ENCODE peak calls at places on chromosomes 6 and 20, in five cellular contexts. X, V, K, N and Z are unnamed samples.

GRCh38 chr20:23671479-23671878 is 17.4 kb downstream of the CST4 start:
- DNase-seq in K (no peak), N (no peak), V (no peak), X (no peak), Z (no peak)

GRCh38 chr6:108114861-108115597 is 40.5 kb upstream of the OSTM1 start:
- DNase-seq in V (peak), N (no peak), K (peak), X (peak), Z (peak)

GRCh38 chr6:139376604-139377218 is 2.3 kb upstream of the CITED2 start:
- DNase-seq in V (no peak), K (no peak), X (peak), N (no peak), Z (no peak)

GRCh38 chr6:136403166-136403980 is 113.7 kb upstream of the BCLAF1 start:
- DNase-seq in V (no peak), X (no peak), N (no peak), K (peak), Z (no peak)

GRCh38 chr20:6074145-6074561 is 20.3 kb upstream of the LRRN4 start:
- DNase-seq in V (peak), X (no peak), K (no peak), N (no peak), Z (peak)

GRCh38 chr6:135146160-135146920 is 34.8 kb upstream of the MYB start:
- DNase-seq in K (peak), X (no peak), N (no peak), V (no peak), Z (no peak)

GRCh38 chr20:18793625-18794427 is 19.8 kb upstream of the SCP2D1 start:
- DNase-seq in V (peak), X (peak), K (peak), N (peak), Z (peak)

GRCh38 chr20:60869032-60869550 is 383.0 kb upstream of the CDH4 start:
- DNase-seq in V (no peak), K (no peak), N (no peak), X (no peak), Z (no peak)

GRCh38 chr6:30752164-30752927 is 8.0 kb upstream of the IER3 start:
- DNase-seq in V (no peak), K (peak), X (no peak), N (no peak), Z (no peak)

GRCh38 chr6:137259349-137259748 is 40.2 kb upstream of the IFNGR1 start:
- DNase-seq in V (no peak), X (no peak), N (no peak), K (no peak), Z (no peak)

GRCh38 chr6:133187657-133188453 is 53.3 kb upstream of the EYA4 start:
- DNase-seq in N (no peak), V (no peak), K (peak), X (no peak), Z (no peak)

GRCh38 chr20:52482049-52482448 is 290.5 kb upstream of the ZFP64 start:
- DNase-seq in K (no peak), X (no peak), V (no peak), N (no peak), Z (no peak)

GRCh38 chr6:38806271-38806670 is 91.2 kb downstream of the DNAH8 start:
- DNase-seq in K (no peak), X (no peak), V (no peak), N (no peak), Z (no peak)

GRCh38 chr6:39197521-39198500 is 31.5 kb downstream of the KCNK5 start:
- DNase-seq in K (no peak), V (no peak), N (no peak), X (no peak), Z (no peak)

GRCh38 chr20:43032459-43032858 is 157.2 kb downstream of the PTPRT start:
- DNase-seq in N (no peak), K (no peak), V (no peak), X (peak), Z (no peak)

GRCh38 chr20:1792274-1792673 is 102.9 kb upstream of the SIRPA start:
- DNase-seq in K (no peak), N (no peak), V (no peak), X (no peak), Z (no peak)

GRCh38 chr20:54345817-54346216 is 129.6 kb upstream of the DOK5 start:
- DNase-seq in X (no peak), N (no peak), V (no peak), K (no peak), Z (no peak)

GRCh38 chr6:136783495-136784270 is 8.6 kb downstream of the MAP3K5 start:
- DNase-seq in K (no peak), N (no peak), X (no peak), V (no peak), Z (no peak)

GRCh38 chr6:142822882-142823578 is 121.9 kb downstream of the HIVEP2 start:
- DNase-seq in X (peak), V (no peak), K (no peak), N (no peak), Z (peak)

GRCh38 chr20:43846516-43846905 is 68.1 kb upstream of the TOX2 start:
- DNase-seq in X (no peak), K (no peak), V (no peak), N (no peak), Z (no peak)

GRCh38 chr20:38601216-38602184 is at the start of gene ARHGAP40:
- DNase-seq in V (no peak), K (no peak), N (peak), X (peak), Z (peak)